ENCODE peak calls at places on chromosomes 1 and 21, in five cellular contexts. F, N, U, X and H are unnamed samples.

GRCh38 chr1:66265796-66266195 is 268.2 kb upstream of the SGIP1 start:
- DNase-seq in F (no peak), N (no peak), U (no peak), X (no peak), H (no peak)

GRCh38 chr1:68506386-68506785 is 9.5 kb upstream of the DEPDC1 start:
- DNase-seq in F (no peak), N (no peak), U (no peak), X (no peak), H (no peak)

GRCh38 chr1:225855503-225856285 is 26.5 kb downstream of the TMEM63A start:
- DNase-seq in F (no peak), N (no peak), U (no peak), X (no peak), H (peak)

GRCh38 chr1:76640092-76640491 is 227.2 kb upstream of the ST6GALNAC5 start:
- DNase-seq in F (no peak), N (no peak), U (no peak), X (peak), H (no peak)

GRCh38 chr1:14531519-14531918 is 67.0 kb upstream of the KAZN start:
- DNase-seq in F (no peak), N (no peak), U (no peak), X (no peak), H (no peak)

GRCh38 chr1:243667591-243667990 is 182.5 kb downstream of the AKT3 start:
- DNase-seq in F (no peak), N (no peak), U (no peak), X (no peak), H (no peak)

GRCh38 chr1:15469836-15470495 is 5.9 kb upstream of the CELA2B start:
- DNase-seq in F (peak), N (peak), U (no peak), X (no peak), H (no peak)

GRCh38 chr21:33578959-33579542 is 9.4 kb downstream of the DONSON start:
- DNase-seq in F (no peak), N (no peak), U (no peak), X (peak), H (no peak)

GRCh38 chr21:24163539-24163938 is 1443.7 kb downstream of the MRPL39 start:
- DNase-seq in F (no peak), N (no peak), U (no peak), X (no peak), H (no peak)

GRCh38 chr21:25970254-25970930 is 200.2 kb downstream of the APP start:
- DNase-seq in F (peak), N (no peak), U (no peak), X (peak), H (no peak)

GRCh38 chr1:79105499-79105898 is 99.0 kb upstream of the ADGRL4 start:
- DNase-seq in F (no peak), N (no peak), U (no peak), X (peak), H (no peak)

DNA sequence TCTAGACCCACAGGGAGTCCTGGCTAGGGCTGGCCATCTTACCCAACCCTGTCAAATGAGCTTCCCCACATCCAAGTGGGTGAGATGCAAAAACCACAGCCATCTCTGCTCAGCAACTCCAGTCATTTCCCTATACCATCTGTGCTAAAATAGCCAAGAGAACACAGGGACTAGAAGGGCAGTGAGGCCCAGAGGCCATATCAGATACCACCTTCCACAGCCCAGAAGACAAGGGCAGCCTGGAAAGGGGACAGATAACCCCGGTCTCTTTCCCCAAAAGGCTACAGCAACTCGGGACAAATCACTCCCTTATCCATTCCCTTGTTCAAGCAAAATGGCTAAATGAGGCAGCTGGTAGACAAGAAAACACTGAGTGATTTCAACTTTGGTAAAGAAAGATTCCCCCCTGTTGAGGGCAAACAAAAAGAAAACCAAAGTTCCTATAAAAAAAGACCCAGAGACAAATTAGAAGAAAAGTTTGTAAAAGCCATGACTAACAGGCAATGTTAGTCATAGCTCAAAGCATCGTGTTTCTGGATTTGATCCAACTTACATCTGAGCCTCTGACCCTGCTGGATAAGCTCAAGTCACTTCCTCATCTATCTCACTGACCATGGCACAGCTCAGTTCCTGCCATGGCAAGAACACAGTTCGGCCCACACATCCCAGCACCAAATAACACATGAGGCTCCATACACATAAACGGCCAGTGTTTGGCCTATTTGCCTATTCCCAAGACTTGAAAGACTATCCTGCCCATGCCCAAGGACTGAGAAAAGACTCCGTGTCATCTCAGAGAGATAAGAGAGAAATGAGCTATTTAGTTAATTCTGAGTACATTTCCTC is 3.1 kb downstream of the LAMB3 start:
- DNase-seq in F (no peak), N (no peak), U (no peak), X (peak), H (no peak)
- H3K27ac ChIP-seq in F (no peak), N (no peak), U (no peak), X (no peak), H (no peak)

GRCh38 chr1:89719502-89720306 is 86.8 kb downstream of the LRRC8C start:
- DNase-seq in F (no peak), N (peak), U (no peak), X (peak), H (no peak)
- H3K27ac ChIP-seq in F (peak), N (no peak), U (peak), X (no peak), H (peak)

GRCh38 chr1:84573481-84573966 is 716 bp downstream of the CTBS start:
- DNase-seq in F (no peak), N (no peak), U (peak), X (peak), H (no peak)

GRCh38 chr1:84571150-84571535 is 3.1 kb downstream of the CTBS start:
- DNase-seq in F (no peak), N (no peak), U (no peak), X (peak), H (no peak)

GRCh38 chr1:84573967-84574842 is at the start of gene CTBS:
- DNase-seq in F (peak), N (peak), U (peak), X (peak), H (peak)

GRCh38 chr1:84570436-84571149 is 3.6 kb downstream of the CTBS start:
- DNase-seq in F (no peak), N (no peak), U (no peak), X (peak), H (no peak)

GRCh38 chr1:84574936-84575335 is 696 bp upstream of the CTBS start:
- DNase-seq in F (no peak), N (no peak), U (no peak), X (no peak), H (no peak)
- H3K27ac ChIP-seq in F (peak), N (peak), U (peak), X (no peak), H (peak)

GRCh38 chr1:92425617-92426016 is 61.1 kb downstream of the GFI1 start:
- DNase-seq in F (no peak), N (peak), U (no peak), X (no peak), H (no peak)
- H3K27ac ChIP-seq in F (no peak), N (no peak), U (no peak), X (no peak), H (no peak)

GRCh38 chr1:219910716-219911115 is 17.6 kb downstream of the SLC30A10 start:
- DNase-seq in F (no peak), N (no peak), U (no peak), X (no peak), H (no peak)
- H3K27ac ChIP-seq in F (no peak), N (no peak), U (no peak), X (no peak), H (no peak)

GRCh38 chr1:222390181-222390580 is 157.7 kb downstream of the HHIPL2 start:
- DNase-seq in F (no peak), N (no peak), U (no peak), X (no peak), H (no peak)
- H3K27ac ChIP-seq in F (no peak), N (no peak), U (no peak), X (no peak), H (no peak)

DNA sequence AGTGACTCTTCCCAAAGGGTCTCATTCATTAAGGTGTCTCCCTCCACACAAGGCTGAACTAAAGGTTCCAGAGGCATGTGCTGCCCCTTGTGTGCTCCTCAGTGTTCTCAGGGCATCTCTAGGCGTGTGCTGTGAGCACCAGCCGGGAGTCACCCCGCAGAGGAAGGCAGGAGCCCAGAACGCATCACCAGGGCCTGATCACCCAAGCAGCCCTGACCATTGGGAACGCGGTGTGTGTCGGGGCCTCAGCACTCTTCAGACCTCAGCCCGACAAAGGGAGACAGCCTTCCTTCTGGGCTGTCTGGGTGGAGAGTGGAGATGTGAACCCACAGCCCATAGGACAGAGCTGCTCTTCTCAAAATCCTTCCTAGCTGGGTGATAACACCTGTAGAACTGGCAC is 9.1 kb downstream of the SLC37A1 start:
- DNase-seq in F (no peak), N (no peak), U (no peak), X (no peak), H (no peak)
- H3K27ac ChIP-seq in F (no peak), N (no peak), U (no peak), X (no peak), H (no peak)